ENCODE peak calls at places on chromosomes 4 and X, in ten cellular contexts. P, D, L, W, J, A, U, Y, H and B are unnamed samples.

GRCh38 chr4:77432702-77433101 is 172.9 kb upstream of the CXCL13 start:
- DNase-seq in P (no peak), D (peak; percentile 45), L (no peak), W (no peak), J (no peak), A (peak; percentile 6), U (no peak), Y (no peak), H (no peak), B (no peak)

GRCh38 chrX:106621836-106622235 is 10.1 kb downstream of the RADX start:
- DNase-seq in P (no peak), D (no peak), L (no peak), W (no peak), J (no peak), A (no peak), U (no peak), Y (no peak), H (no peak), B (no peak)

GRCh38 chr4:52880994-52881393 is 18.9 kb downstream of the RASL11B start:
- DNase-seq in P (no peak), D (no peak), L (no peak), W (no peak), J (no peak), A (no peak), U (no peak), Y (no peak), H (no peak), B (no peak)

GRCh38 chrX:6184900-6185515 is 43.7 kb downstream of the NLGN4X start:
- DNase-seq in P (no peak), D (no peak), L (no peak), W (no peak), J (peak; percentile 36), A (peak; percentile 0), U (no peak), Y (no peak), H (no peak), B (no peak)

GRCh38 chr4:173509031-173510001 is 20.7 kb downstream of the HAND2 start:
- DNase-seq in P (peak; percentile 78), D (peak; percentile 44), L (no peak), W (peak; percentile 77), J (peak; percentile 58), A (peak; percentile 68), U (no peak), Y (no peak), H (no peak), B (no peak)

GRCh38 chrX:29241831-29242230 is 654.6 kb downstream of the IL1RAPL1 start:
- DNase-seq in P (no peak), D (no peak), L (no peak), W (no peak), J (peak; percentile 6), A (peak; percentile 9), U (no peak), Y (no peak), H (peak; percentile 7), B (no peak)

GRCh38 chrX:14915596-14915995 is 42.4 kb downstream of the MOSPD2 start:
- DNase-seq in P (no peak), D (no peak), L (no peak), W (no peak), J (no peak), A (no peak), U (no peak), Y (no peak), H (no peak), B (no peak)

GRCh38 chr4:42786350-42787070 is 106.0 kb upstream of the GRXCR1 start:
- DNase-seq in P (peak; percentile 80), D (peak; percentile 8), L (no peak), W (peak; percentile 55), J (no peak), A (no peak), U (no peak), Y (no peak), H (no peak), B (no peak)

GRCh38 chr4:26426892-26427291 is 63.4 kb downstream of the CCKAR start:
- DNase-seq in P (no peak), D (no peak), L (no peak), W (no peak), J (no peak), A (no peak), U (no peak), Y (no peak), H (no peak), B (no peak)

GRCh38 chr4:55365347-55365728 is 19.3 kb downstream of the SRD5A3 start:
- DNase-seq in P (no peak), D (no peak), L (no peak), W (no peak), J (no peak), A (no peak), U (no peak), Y (no peak), H (no peak), B (no peak)
- H3K4me3 ChIP-seq in P (no peak overlapping the region), D (no peak overlapping the region), L (no peak overlapping the region), W (no peak overlapping the region), J (no peak overlapping the region), A (no peak overlapping the region), U (no peak overlapping the region), Y (no peak overlapping the region), H (no peak overlapping the region), B (no peak overlapping the region)

GRCh38 chr4:154084864-154085263 is 296.0 kb upstream of the SFRP2 start:
- DNase-seq in P (no peak), D (no peak), L (no peak), W (no peak), J (no peak), A (peak; percentile 45), U (no peak), Y (no peak), H (no peak), B (peak; percentile 43)
- TF ChIP-seq CTCF in P (no peak), D (no peak), L (no peak), W (no peak), J (no peak), A (no peak), U (no peak), Y (no peak), H (no peak), B (no peak)

GRCh38 chrX:9610774-9611392 is 146.0 kb downstream of the TBL1X start:
- DNase-seq in P (no peak), D (no peak), L (no peak), W (no peak), J (peak; percentile 21), A (peak; percentile 40), U (no peak), Y (no peak), H (no peak), B (no peak)
- H3K4me3 ChIP-seq in P (no peak overlapping the region), D (no peak overlapping the region), L (no peak overlapping the region), W (no peak overlapping the region), J (no peak overlapping the region), A (no peak overlapping the region), U (no peak overlapping the region), Y (no peak overlapping the region), H (no peak overlapping the region), B (no peak overlapping the region)

GRCh38 chrX:102067966-102068723 is 57.3 kb upstream of the TCEAL2 start:
- DNase-seq in P (peak; percentile 52), D (peak; percentile 14), L (no peak), W (no peak), J (peak; percentile 4), A (peak; percentile 35), U (no peak), Y (peak; percentile 8), H (peak; percentile 24), B (no peak)
- TF ChIP-seq CTCF in P (peak; percentile 71), D (peak; percentile 25), L (peak; percentile 42), W (peak; percentile 25), J (peak; percentile 42), A (peak; percentile 45), U (peak; percentile 64), Y (peak; percentile 49), H (peak; percentile 55), B (peak; percentile 49)

DNA sequence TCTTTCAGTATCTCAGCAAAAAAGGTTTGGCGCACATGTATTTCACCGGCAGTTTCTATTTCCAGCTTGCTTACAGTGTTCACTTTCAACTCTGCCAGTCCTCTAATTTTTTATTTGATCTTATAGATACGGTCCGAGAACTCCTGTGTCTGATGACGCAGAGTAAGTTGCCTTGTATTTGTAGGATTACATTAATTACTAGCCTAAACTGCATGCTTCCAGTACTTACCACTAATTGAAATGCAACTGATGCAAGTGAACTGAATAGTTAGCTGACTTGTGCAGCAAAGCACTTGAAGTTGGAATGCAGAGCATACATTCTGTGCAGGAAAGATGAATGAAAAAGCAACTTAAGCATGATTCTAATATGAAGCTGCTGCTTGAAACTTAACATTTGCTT is 100.8 kb downstream of the LIMCH1 start:
- DNase-seq in P (no peak), D (peak; percentile 22), L (no peak), W (no peak), J (no peak), A (no peak), U (no peak), Y (no peak), H (no peak), B (no peak)
- H3K4me3 ChIP-seq in P (no peak overlapping the region), D (no peak overlapping the region), L (no peak overlapping the region), W (no peak overlapping the region), J (no peak overlapping the region), A (no peak overlapping the region), U (no peak overlapping the region), Y (peak overlapping the region; percentile 10), H (no peak overlapping the region), B (no peak overlapping the region)